ENCODE peak calls at places on chromosomes 5 and 9, in nine cellular contexts. G is NCI-H1417; R is IMR-90; X is posterior cingulate gyrus; M is foreskin fibroblast; Y is EL; J is activated T-cell treated with anti-CD3 and anti-CD28 coated beads, Interleukin-2, amount 50 U/mL, for 24 hours; Q is lower lobe of right lung; B is left lobe of liver. D is an unnamed sample.

GRCh38 chr5:158050401-158050800 is 191.5 kb upstream of the CLINT1 start:
- DNase-seq in B (no peak), J (no peak), G (no peak), Y (peak), X (no peak), M (peak), R (peak), Q (no peak), D (no peak)

GRCh38 chr5:13408616-13409015 is 535.9 kb downstream of the DNAH5 start:
- DNase-seq in B (no peak), J (no peak), X (no peak), Y (no peak), G (no peak), Q (no peak), R (no peak), M (no peak), D (no peak)

GRCh38 chr9:108473209-108474112 is 382.3 kb downstream of the ACTL7B start:
- DNase-seq in X (no peak), B (no peak), G (no peak), Y (peak), Q (no peak), R (peak), J (no peak), M (peak), D (peak)

GRCh38 chr5:172276214-172276613 is 7.3 kb downstream of the UBTD2 start:
- DNase-seq in Y (no peak), M (peak), J (no peak), Q (no peak), X (no peak), R (peak), G (no peak), B (no peak), D (peak)

GRCh38 chr9:99867536-99867935 is 38.9 kb upstream of the STX17 start:
- DNase-seq in X (no peak), R (no peak), Y (peak), M (peak), Q (no peak), G (no peak), B (no peak), J (no peak), D (no peak)

GRCh38 chr9:132239518-132239917 is 77.7 kb downstream of the NTNG2 start:
- DNase-seq in B (no peak), G (no peak), Y (no peak), R (no peak), Q (peak), J (no peak), M (no peak), X (no peak), D (no peak)

GRCh38 chr9:124202447-124202971 is 55.2 kb upstream of the NEK6 start:
- DNase-seq in Y (peak), R (peak), X (peak), M (peak), J (peak), G (no peak), Q (peak), B (no peak), D (no peak)

GRCh38 chr5:74643160-74643562 is 2.6 kb upstream of the ENC1 start:
- DNase-seq in X (no peak), Y (peak), B (no peak), G (no peak), Q (no peak), J (no peak), R (peak), M (peak), D (no peak)

GRCh38 chr5:22372376-22372775 is 480.8 kb downstream of the CDH12 start:
- DNase-seq in X (peak), Y (no peak), B (no peak), G (no peak), J (no peak), M (no peak), Q (no peak), R (peak), D (no peak)

GRCh38 chr5:178196986-178197385 is 7.3 kb upstream of the HNRNPAB start:
- DNase-seq in X (no peak), R (no peak), G (no peak), Q (no peak), J (no peak), Y (no peak), M (no peak), B (no peak), D (no peak)

GRCh38 chr5:75050415-75050814 is 1.9 kb downstream of the GCNT4 start:
- DNase-seq in Y (peak), M (peak), R (no peak), Q (no peak), X (no peak), G (no peak), J (peak), B (no peak), D (no peak)

GRCh38 chr5:133242221-133242835 is 190.5 kb downstream of the HSPA4 start:
- DNase-seq in Y (no peak), Q (no peak), R (no peak), M (no peak), J (no peak), G (no peak), B (no peak), X (no peak), D (no peak)

GRCh38 chr5:181044662-181045305 is 4.7 kb downstream of the BTNL9 start:
- DNase-seq in B (no peak), G (no peak), X (no peak), Y (no peak), M (no peak), Q (no peak), R (no peak), J (no peak), D (no peak)

D was measured in brain pericyte.